ENCODE peak calls at places on chromosome 10, in ten cellular contexts. A, C, S, V, O, H, B, K, Y and E are unnamed samples.

GRCh38 chr10:3350205-3350604 is 177.6 kb upstream of the PITRM1 start:
- DNase-seq in A (no peak), C (peak), S (no peak), V (no peak), O (no peak), H (no peak), B (no peak), K (no peak), Y (no peak), E (no peak)

GRCh38 chr10:77794256-77795142 is 132.1 kb downstream of the DLG5 start:
- DNase-seq in A (no peak), C (no peak), S (no peak), V (no peak), O (no peak), H (no peak), B (no peak), K (no peak), Y (no peak), E (no peak)

GRCh38 chr10:115933098-115933497 is 339.9 kb downstream of the GFRA1 start:
- DNase-seq in A (no peak), C (no peak), S (no peak), V (no peak), O (no peak), H (no peak), B (no peak), K (no peak), Y (no peak), E (no peak)

GRCh38 chr10:3853547-3853989 is 68.6 kb upstream of the KLF6 start:
- DNase-seq in A (no peak), C (no peak), S (peak), V (peak), O (no peak), H (no peak), B (peak), K (no peak), Y (peak), E (no peak)

GRCh38 chr10:60871215-60871614 is 72.8 kb downstream of the RHOBTB1 start:
- DNase-seq in A (no peak), C (no peak), S (no peak), V (no peak), O (no peak), H (no peak), B (no peak), K (no peak), Y (no peak), E (no peak)

GRCh38 chr10:26733750-26734568 is 36.5 kb downstream of the PDSS1 start:
- DNase-seq in A (no peak), C (peak), S (peak), V (no peak), O (no peak), H (no peak), B (no peak), K (peak), Y (no peak), E (no peak)

GRCh38 chr10:132632091-132632561 is 94.5 kb downstream of the INPP5A start:
- DNase-seq in A (no peak), C (no peak), S (no peak), V (no peak), O (no peak), H (peak), B (no peak), K (no peak), Y (no peak), E (no peak)

GRCh38 chr10:125094826-125095225 is 65.5 kb downstream of the CTBP2 start:
- DNase-seq in A (no peak), C (no peak), S (no peak), V (no peak), O (no peak), H (peak), B (no peak), K (no peak), Y (no peak), E (peak)

GRCh38 chr10:73893386-73893785 is 17.5 kb upstream of the PLAU start:
- DNase-seq in A (no peak), C (no peak), S (no peak), V (no peak), O (no peak), H (no peak), B (no peak), K (no peak), Y (no peak), E (no peak)

GRCh38 chr10:95756061-95756751 is at the start of gene ENTPD1:
- DNase-seq in A (no peak), C (peak), S (no peak), V (no peak), O (no peak), H (no peak), B (no peak), K (no peak), Y (no peak), E (peak)

GRCh38 chr10:76774987-76775603 is 862.5 kb downstream of the KCNMA1 start:
- DNase-seq in A (no peak), C (no peak), S (no peak), V (no peak), O (no peak), H (no peak), B (no peak), K (no peak), Y (no peak), E (peak)

GRCh38 chr10:65993451-65993850 is 932.4 kb upstream of the LRRTM3 start:
- DNase-seq in A (no peak), C (no peak), S (no peak), V (no peak), O (no peak), H (no peak), B (no peak), K (no peak), Y (no peak), E (no peak)

GRCh38 chr10:8778713-8779112 is 724.2 kb downstream of the GATA3 start:
- DNase-seq in A (no peak), C (no peak), S (no peak), V (no peak), O (no peak), H (no peak), B (no peak), K (no peak), Y (no peak), E (no peak)

GRCh38 chr10:8776926-8777625 is 722.6 kb downstream of the GATA3 start:
- DNase-seq in A (no peak), C (no peak), S (no peak), V (no peak), O (no peak), H (no peak), B (no peak), K (no peak), Y (no peak), E (no peak)
- H3K4me3 ChIP-seq in A (no peak), C (no peak), S (no peak), V (no peak), O (no peak), H (no peak), B (no peak), K (no peak), Y (no peak), E (no peak)

GRCh38 chr10:52772623-52773022 is at the start of gene MBL2:
- DNase-seq in A (no peak), C (no peak), S (no peak), V (peak), O (no peak), H (no peak), B (no peak), K (no peak), Y (no peak), E (no peak)

GRCh38 chr10:52776471-52776903 is 3.9 kb upstream of the MBL2 start:
- DNase-seq in A (no peak), C (no peak), S (no peak), V (no peak), O (no peak), H (no peak), B (no peak), K (no peak), Y (no peak), E (no peak)

GRCh38 chr10:52775132-52775647 is 2.6 kb upstream of the MBL2 start:
- DNase-seq in A (no peak), C (no peak), S (no peak), V (no peak), O (no peak), H (no peak), B (no peak), K (no peak), Y (no peak), E (no peak)

GRCh38 chr10:52774182-52774581 is 1.6 kb upstream of the MBL2 start:
- DNase-seq in A (no peak), C (no peak), S (no peak), V (peak), O (no peak), H (no peak), B (no peak), K (no peak), Y (no peak), E (no peak)

DNA sequence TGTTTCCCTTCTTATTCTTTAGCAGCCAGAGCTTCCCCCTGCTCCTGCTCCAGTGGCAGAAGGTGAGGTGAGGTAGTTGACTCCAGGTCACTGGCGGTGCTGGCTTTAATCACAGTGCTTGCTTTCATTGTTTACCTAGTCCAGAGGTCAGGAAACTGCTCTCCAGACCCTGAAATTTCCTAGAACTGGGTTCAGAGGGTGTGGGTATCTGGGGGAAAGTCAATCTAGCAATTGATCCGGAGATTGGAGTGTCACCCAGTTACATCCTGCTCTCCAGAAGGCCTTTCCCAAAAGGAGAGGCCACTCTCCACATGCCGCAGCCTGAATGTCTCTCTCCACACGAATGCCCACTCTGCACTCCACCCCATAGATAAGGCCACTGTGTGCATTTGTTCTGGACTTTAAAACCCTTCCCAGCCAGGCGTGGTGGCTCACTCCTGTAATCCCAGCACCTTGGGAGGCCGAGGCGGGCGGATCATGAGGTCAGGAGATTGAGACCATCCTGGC is 2.1 kb upstream of the MBL2 start:
- DNase-seq in A (no peak), C (no peak), S (no peak), V (no peak), O (no peak), H (no peak), B (no peak), K (no peak), Y (no peak), E (no peak)
- H3K4me3 ChIP-seq in A (no peak), C (no peak), S (no peak), V (no peak), O (no peak), H (no peak), B (no peak), K (no peak), Y (no peak), E (no peak)

GRCh38 chr10:71397340-71398212 is 856 bp downstream of the CDH23 start:
- DNase-seq in A (no peak), C (peak), S (no peak), V (no peak), O (no peak), H (peak), B (no peak), K (peak), Y (no peak), E (no peak)
- H3K4me3 ChIP-seq in A (peak), C (peak), S (peak), V (peak), O (peak), H (peak), B (no peak), K (no peak), Y (no peak), E (no peak)

GRCh38 chr10:13321576-13321975 is 21.7 kb upstream of the PHYH start:
- DNase-seq in A (no peak), C (no peak), S (no peak), V (no peak), O (no peak), H (no peak), B (no peak), K (no peak), Y (no peak), E (no peak)
- H3K4me3 ChIP-seq in A (no peak), C (no peak), S (no peak), V (no peak), O (no peak), H (no peak), B (no peak), K (no peak), Y (no peak), E (no peak)

DNA sequence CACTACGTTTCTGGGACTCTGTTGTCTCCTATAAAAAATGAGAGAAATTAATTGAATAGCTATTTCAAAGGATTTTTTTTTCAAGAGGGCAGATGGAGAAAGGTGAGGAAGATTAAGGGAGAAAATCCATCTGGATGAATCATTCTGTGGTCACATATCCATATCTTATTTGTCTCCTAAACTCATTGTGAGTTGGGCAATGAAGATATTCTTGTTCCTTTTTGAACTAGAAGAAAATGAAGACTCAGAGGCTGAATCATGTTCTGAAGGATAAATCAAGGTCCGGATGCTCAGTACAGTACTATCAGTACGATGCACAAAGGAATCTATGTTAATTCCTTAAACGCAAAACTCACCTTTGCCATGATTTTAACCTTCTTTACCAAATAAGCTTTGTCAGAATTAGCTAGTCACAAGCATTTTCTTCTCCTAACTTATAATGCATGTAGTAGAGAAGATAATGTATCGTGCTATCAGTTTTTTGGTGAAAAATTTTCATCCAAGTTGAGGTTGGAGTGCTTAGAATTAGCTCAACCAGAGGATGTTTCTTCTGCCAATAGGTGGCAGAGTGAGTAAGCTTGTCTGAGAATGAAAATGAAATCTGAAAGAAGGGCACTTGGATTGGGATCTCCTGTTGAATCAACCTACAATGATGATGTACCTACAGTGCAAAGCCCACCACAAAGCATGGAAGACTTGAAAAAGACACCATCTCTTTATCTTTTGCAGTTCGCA is 446.9 kb downstream of the KIF20B start:
- DNase-seq in A (no peak), C (peak), S (no peak), V (no peak), O (no peak), H (no peak), B (no peak), K (peak), Y (no peak), E (peak)
- H3K4me3 ChIP-seq in A (no peak), C (no peak), S (no peak), V (no peak), O (no peak), H (no peak), B (no peak), K (no peak), Y (no peak), E (no peak)

GRCh38 chr10:20146004-20146403 is 329.8 kb downstream of the PLXDC2 start:
- DNase-seq in A (no peak), C (no peak), S (no peak), V (no peak), O (no peak), H (no peak), B (no peak), K (no peak), Y (no peak), E (no peak)

GRCh38 chr10:20142311-20142710 is 326.1 kb downstream of the PLXDC2 start:
- DNase-seq in A (no peak), C (no peak), S (no peak), V (no peak), O (no peak), H (no peak), B (no peak), K (no peak), Y (no peak), E (no peak)

GRCh38 chr10:20144268-20144667 is 328.0 kb downstream of the PLXDC2 start:
- DNase-seq in A (no peak), C (no peak), S (no peak), V (no peak), O (no peak), H (no peak), B (no peak), K (no peak), Y (no peak), E (no peak)

GRCh38 chr10:20147679-20148078 is 331.4 kb downstream of the PLXDC2 start:
- DNase-seq in A (no peak), C (no peak), S (no peak), V (no peak), O (no peak), H (no peak), B (no peak), K (peak), Y (no peak), E (no peak)
- H3K4me3 ChIP-seq in A (no peak), C (no peak), S (no peak), V (no peak), O (no peak), H (no peak), B (no peak), K (no peak), Y (no peak), E (no peak)

GRCh38 chr10:84176351-84176750 is 2.8 kb downstream of the GPR15LG start:
- DNase-seq in A (no peak), C (no peak), S (no peak), V (no peak), O (no peak), H (no peak), B (no peak), K (no peak), Y (no peak), E (no peak)
- H3K4me3 ChIP-seq in A (no peak), C (no peak), S (no peak), V (no peak), O (no peak), H (no peak), B (no peak), K (no peak), Y (no peak), E (no peak)

DNA sequence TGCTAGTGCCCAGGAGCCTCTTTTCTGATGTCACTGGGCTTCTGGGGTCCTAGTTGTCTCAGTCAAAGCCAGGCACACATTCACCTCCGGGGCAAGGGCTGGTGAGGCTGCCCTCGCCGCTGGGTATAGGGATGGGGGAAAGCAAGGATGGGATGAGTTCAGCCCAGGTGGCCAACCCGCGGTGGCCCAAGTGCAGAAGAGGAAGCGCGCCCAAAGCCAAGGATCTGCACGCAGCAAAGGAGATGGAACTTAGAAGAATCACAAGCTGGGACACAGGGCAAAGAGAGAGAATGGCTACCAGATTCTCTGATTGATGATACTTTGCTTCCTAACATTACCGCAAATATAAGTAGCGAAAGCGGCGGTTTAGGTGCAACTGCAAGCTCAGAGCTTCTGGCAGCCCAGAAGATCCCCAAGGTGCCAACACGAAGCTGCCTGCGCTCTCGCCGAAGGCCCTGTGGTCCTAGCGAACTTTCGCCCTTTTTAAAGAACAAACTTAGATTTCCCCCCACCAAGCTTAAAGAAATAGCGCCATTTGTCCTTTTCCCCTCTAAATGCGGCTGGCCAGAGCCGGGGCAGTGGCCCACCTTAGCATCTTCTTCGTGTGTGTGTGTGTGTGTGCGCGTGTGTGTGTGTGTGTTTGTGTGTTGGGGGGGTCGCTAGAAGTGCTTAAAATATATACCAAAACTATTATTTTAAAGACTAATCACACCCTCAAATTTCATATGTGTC is 911 bp upstream of the MKX start:
- DNase-seq in A (no peak), C (peak), S (no peak), V (no peak), O (no peak), H (peak), B (no peak), K (no peak), Y (no peak), E (no peak)
- H3K4me3 ChIP-seq in A (peak), C (peak), S (peak), V (no peak), O (peak), H (peak), B (peak), K (peak), Y (peak), E (peak)

DNA sequence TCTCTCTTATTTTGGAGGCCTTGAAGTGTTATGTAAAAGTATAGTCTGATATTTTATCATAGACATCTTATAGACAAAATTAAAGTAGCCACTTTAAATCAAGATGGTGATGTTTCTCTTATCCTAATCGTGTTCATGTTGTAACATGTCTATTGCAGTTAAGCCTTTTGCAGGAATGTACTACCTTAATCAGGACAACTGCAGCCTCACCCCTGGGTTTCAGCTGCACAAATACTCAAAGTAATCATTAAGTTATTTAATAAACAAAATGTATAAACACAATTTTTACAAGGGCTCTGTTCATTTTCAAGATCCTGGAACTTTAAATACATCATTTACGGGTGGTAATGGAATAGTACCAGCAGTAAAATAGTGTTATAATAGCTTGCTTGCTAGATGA is 14.4 kb upstream of the KIF5B start:
- DNase-seq in A (no peak), C (no peak), S (no peak), V (no peak), O (no peak), H (no peak), B (no peak), K (no peak), Y (no peak), E (no peak)
- H3K4me3 ChIP-seq in A (no peak), C (no peak), S (no peak), V (no peak), O (no peak), H (no peak), B (no peak), K (no peak), Y (no peak), E (no peak)